ENCODE peak calls at places on chromosomes 4 and X, in five cellular contexts. One of them, this sample, is unnamed.

GRCh38 chr4:29704059-29704458 is 1016.1 kb upstream of the PCDH7 start:
- DNase-seq in heart left ventricle: no peak
- DNase-seq in ovary: no peak
- DNase-seq in Caki2: no peak
- DNase-seq in OCI-LY7: no peak
- DNase-seq in this sample: no peak

GRCh38 chr4:3527914-3528876 is 4.0 kb downstream of the LRPAP1 start:
- DNase-seq in Caki2: no peak
- DNase-seq in heart left ventricle: no peak
- DNase-seq in ovary: peak
- DNase-seq in OCI-LY7: no peak
- DNase-seq in this sample: no peak

GRCh38 chr4:161696957-161697356 is 466.8 kb downstream of the FSTL5 start:
- DNase-seq in OCI-LY7: no peak
- DNase-seq in heart left ventricle: no peak
- DNase-seq in Caki2: no peak
- DNase-seq in ovary: no peak
- DNase-seq in this sample: no peak

GRCh38 chrX:130539721-130540321 is 138.0 kb downstream of the RBMX2 start:
- DNase-seq in ovary: peak
- DNase-seq in heart left ventricle: peak
- DNase-seq in OCI-LY7: peak
- DNase-seq in Caki2: peak
- DNase-seq in this sample: peak

GRCh38 chr4:71052716-71053115 is 59.3 kb downstream of the DCK start:
- DNase-seq in heart left ventricle: no peak
- DNase-seq in OCI-LY7: no peak
- DNase-seq in ovary: no peak
- DNase-seq in Caki2: no peak
- DNase-seq in this sample: no peak

GRCh38 chr4:160194716-160195115 is 1091.8 kb downstream of the RAPGEF2 start:
- DNase-seq in OCI-LY7: no peak
- DNase-seq in Caki2: no peak
- DNase-seq in ovary: no peak
- DNase-seq in heart left ventricle: no peak
- DNase-seq in this sample: no peak

GRCh38 chr4:139367421-139368090 is 65.3 kb upstream of the NDUFC1 start:
- DNase-seq in Caki2: no peak
- DNase-seq in OCI-LY7: no peak
- DNase-seq in heart left ventricle: no peak
- DNase-seq in ovary: no peak
- DNase-seq in this sample: no peak

GRCh38 chr4:23920716-23921446 is 31.0 kb upstream of the PPARGC1A start:
- DNase-seq in heart left ventricle: no peak
- DNase-seq in ovary: no peak
- DNase-seq in Caki2: no peak
- DNase-seq in OCI-LY7: no peak
- DNase-seq in this sample: no peak

GRCh38 chrX:13078739-13079444 is 34.5 kb upstream of the FAM9C start:
- DNase-seq in OCI-LY7: no peak
- DNase-seq in Caki2: no peak
- DNase-seq in ovary: peak
- DNase-seq in heart left ventricle: peak
- DNase-seq in this sample: no peak

GRCh38 chr4:9971711-9972110 is 49.6 kb downstream of the SLC2A9 start:
- DNase-seq in ovary: no peak
- DNase-seq in Caki2: no peak
- DNase-seq in OCI-LY7: no peak
- DNase-seq in heart left ventricle: no peak
- DNase-seq in this sample: no peak